ENCODE peak calls at places on chromosomes 5 and 9, in ten cellular contexts. R is thoracic aorta, T is endothelial cell, X is mesothelial cell of epicardium, E is choroid plexus epithelial cell, W is cardiac fibroblast, L is suprapubic skin, K is mucosa of descending colon, V is ovary, O is brain microvascular endothelial cell. A is an unnamed sample.

GRCh38 chr9:76709020-76709419 is 55.2 kb upstream of the PCA3 start:
- DNase-seq in E (no peak), R (no peak), V (no peak), O (no peak), W (no peak), X (no peak), K (no peak), T (no peak), L (no peak), A (no peak)

GRCh38 chr5:91742504-91742903 is 359.4 kb upstream of the ARRDC3 start:
- DNase-seq in O (no peak), L (no peak), W (no peak), R (no peak), V (no peak), T (no peak), X (no peak), E (no peak), K (no peak), A (no peak)

GRCh38 chr5:167778228-167778627 is 513.2 kb upstream of the WWC1 start:
- DNase-seq in V (no peak), K (no peak), T (no peak), L (no peak), E (no peak), X (no peak), R (no peak), W (no peak), O (no peak), A (no peak)

GRCh38 chr5:148976569-148977321 is 86.1 kb downstream of the SH3TC2 start:
- DNase-seq in V (no peak), R (no peak), E (peak), L (no peak), O (peak), T (no peak), K (no peak), X (no peak), W (peak), A (no peak)

GRCh38 chr5:79636981-79637733 is 24.9 kb downstream of the TENT2 start:
- DNase-seq in L (no peak), V (no peak), R (no peak), O (no peak), X (no peak), W (peak), T (no peak), K (no peak), E (peak), A (no peak)

GRCh38 chr5:83919071-83920041 is 198.7 kb upstream of the HAPLN1 start:
- DNase-seq in O (no peak), V (no peak), X (no peak), T (peak), R (no peak), E (peak), L (no peak), W (peak), K (no peak), A (no peak)

GRCh38 chr5:39395521-39395920 is 29.3 kb downstream of the DAB2 start:
- DNase-seq in L (no peak), E (peak), O (no peak), T (no peak), W (peak), R (no peak), V (no peak), X (no peak), K (no peak), A (no peak)

GRCh38 chr5:158722940-158723339 is 376.8 kb downstream of the EBF1 start:
- DNase-seq in R (no peak), E (no peak), L (no peak), X (no peak), V (no peak), K (no peak), W (no peak), O (no peak), T (no peak), A (no peak)

GRCh38 chr5:67537439-67538342 is 341.1 kb upstream of the CD180 start:
- DNase-seq in V (peak), K (no peak), X (no peak), L (no peak), T (no peak), R (no peak), E (peak), W (peak), O (no peak), A (no peak)

GRCh38 chr9:6923081-6923480 is 165.3 kb downstream of the KDM4C start:
- DNase-seq in L (no peak), X (no peak), O (no peak), R (no peak), K (no peak), T (no peak), V (no peak), E (peak), W (peak), A (no peak)

GRCh38 chr5:127092690-127093089 is 19.4 kb upstream of the C5orf63 start:
- DNase-seq in O (peak), E (peak), K (no peak), X (no peak), T (no peak), V (no peak), R (no peak), L (no peak), W (peak), A (no peak)

GRCh38 chr5:128253224-128253623 is 169.7 kb downstream of the SLC12A2 start:
- DNase-seq in R (no peak), W (no peak), V (no peak), L (no peak), E (no peak), K (no peak), O (no peak), X (no peak), T (no peak), A (no peak)

GRCh38 chr9:25691786-25692185 is 13.5 kb upstream of the TUSC1 start:
- DNase-seq in W (no peak), E (no peak), V (no peak), X (no peak), R (no peak), O (peak), K (no peak), L (no peak), T (no peak), A (no peak)

GRCh38 chr5:139862803-139863202 is 67.2 kb downstream of the PSD2 start:
- DNase-seq in V (no peak), K (no peak), O (no peak), R (no peak), X (no peak), T (no peak), W (no peak), E (no peak), L (no peak), A (no peak)
- TF ChIP-seq CTCF in V (no peak), K (no peak), O (peak), R (no peak), X (no peak), T (no peak), W (no peak), E (peak), L (no peak), A (no peak)

GRCh38 chr5:119452373-119453044 is at the start of gene HSD17B4:
- DNase-seq in E (peak), V (peak), L (peak), T (peak), R (peak), O (peak), X (peak), W (peak), K (peak), A (peak)
- TF ChIP-seq CTCF in E (no peak), V (no peak), L (no peak), T (no peak), R (no peak), O (no peak), X (no peak), W (no peak), K (no peak), A (no peak)

GRCh38 chr5:172721455-172722308 is 49.3 kb downstream of the DUSP1 start:
- DNase-seq in E (peak), O (no peak), W (peak), K (no peak), V (no peak), L (no peak), R (no peak), T (no peak), X (no peak), A (no peak)
- TF ChIP-seq CTCF in E (no peak), O (no peak), W (no peak), K (no peak), V (no peak), L (no peak), R (no peak), T (no peak), X (no peak), A (no peak)

GRCh38 chr9:17744786-17745185 is 165.9 kb downstream of the SH3GL2 start:
- DNase-seq in R (no peak), K (peak), V (no peak), X (peak), T (peak), E (peak), W (peak), O (no peak), L (no peak), A (no peak)

GRCh38 chr9:17739022-17739421 is 160.2 kb downstream of the SH3GL2 start:
- DNase-seq in E (no peak), W (no peak), O (no peak), T (no peak), K (no peak), L (no peak), V (no peak), X (no peak), R (no peak), A (no peak)

GRCh38 chr9:17742065-17742464 is 163.2 kb downstream of the SH3GL2 start:
- DNase-seq in V (no peak), E (no peak), L (no peak), W (no peak), R (no peak), O (no peak), X (no peak), T (no peak), K (no peak), A (no peak)
- TF ChIP-seq CTCF in V (no peak), E (no peak), L (no peak), W (no peak), R (no peak), O (peak), X (no peak), T (peak), K (no peak), A (peak)

DNA sequence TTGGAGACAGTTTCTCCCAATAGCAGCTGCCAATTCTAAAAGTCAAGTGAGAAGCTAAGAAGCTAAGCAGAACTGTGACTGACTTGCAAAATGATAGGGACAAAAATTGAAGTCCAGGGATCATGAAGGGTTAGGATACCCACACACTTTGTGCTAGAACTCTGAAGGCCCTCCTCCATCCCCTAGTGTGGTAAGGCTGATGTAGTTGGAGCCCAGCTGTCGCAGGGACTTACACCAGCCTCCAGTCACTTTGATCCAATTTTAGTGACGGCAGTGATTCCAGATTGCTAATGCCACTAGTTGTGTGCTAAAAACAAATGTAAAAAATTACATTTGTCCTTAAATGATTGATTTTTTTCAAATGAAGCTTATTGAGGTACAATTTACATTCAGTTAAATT is 742.7 kb upstream of the ZNF608 start:
- DNase-seq in E (no peak), O (no peak), L (no peak), V (no peak), W (no peak), X (no peak), K (no peak), T (no peak), R (no peak), A (no peak)
- TF ChIP-seq CTCF in E (no peak), O (no peak), L (no peak), V (no peak), W (no peak), X (no peak), K (no peak), T (no peak), R (no peak), A (no peak)

DNA sequence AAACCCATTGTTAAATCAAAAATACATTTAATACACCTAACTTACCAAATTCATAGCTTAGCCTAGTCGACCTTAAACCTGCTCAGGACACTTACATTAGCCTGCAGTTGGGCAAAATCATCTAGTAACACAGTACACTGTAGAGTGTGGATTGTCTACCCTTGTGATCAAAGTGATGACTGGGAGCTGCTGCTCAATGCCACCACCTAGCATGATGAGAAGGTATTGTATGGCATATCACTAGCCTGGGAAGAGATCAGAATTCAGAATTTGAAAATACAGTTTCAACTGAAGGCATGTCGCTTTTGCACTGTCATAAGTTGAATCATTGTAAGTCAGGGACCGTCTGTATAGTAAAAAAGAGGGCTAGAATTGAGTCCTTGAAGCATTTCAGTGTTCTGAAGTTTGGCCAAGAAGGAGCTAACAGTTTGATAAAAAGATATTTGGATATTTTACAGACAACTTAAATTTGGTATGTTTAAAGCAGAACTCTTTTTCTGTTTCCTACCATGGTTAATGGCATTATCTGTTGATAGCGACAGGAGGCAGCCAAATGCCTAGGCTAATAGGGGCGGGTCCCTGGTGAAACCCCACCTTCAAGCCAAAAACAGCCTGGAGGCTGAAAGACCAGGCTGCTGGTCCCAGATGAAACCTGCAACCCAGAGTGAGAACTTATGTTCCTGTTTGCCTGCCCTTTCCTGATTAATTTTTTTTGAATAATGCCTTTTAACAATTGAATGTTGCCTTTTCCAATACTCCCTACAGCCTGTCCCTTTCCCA is 23.0 kb downstream of the SMIM15 start:
- DNase-seq in K (no peak), W (peak), T (no peak), V (no peak), E (peak), L (no peak), O (peak), X (no peak), R (no peak), A (no peak)
- TF ChIP-seq CTCF in K (no peak), W (peak), T (no peak), V (no peak), E (peak), L (no peak), O (peak), X (no peak), R (no peak), A (no peak)

DNA sequence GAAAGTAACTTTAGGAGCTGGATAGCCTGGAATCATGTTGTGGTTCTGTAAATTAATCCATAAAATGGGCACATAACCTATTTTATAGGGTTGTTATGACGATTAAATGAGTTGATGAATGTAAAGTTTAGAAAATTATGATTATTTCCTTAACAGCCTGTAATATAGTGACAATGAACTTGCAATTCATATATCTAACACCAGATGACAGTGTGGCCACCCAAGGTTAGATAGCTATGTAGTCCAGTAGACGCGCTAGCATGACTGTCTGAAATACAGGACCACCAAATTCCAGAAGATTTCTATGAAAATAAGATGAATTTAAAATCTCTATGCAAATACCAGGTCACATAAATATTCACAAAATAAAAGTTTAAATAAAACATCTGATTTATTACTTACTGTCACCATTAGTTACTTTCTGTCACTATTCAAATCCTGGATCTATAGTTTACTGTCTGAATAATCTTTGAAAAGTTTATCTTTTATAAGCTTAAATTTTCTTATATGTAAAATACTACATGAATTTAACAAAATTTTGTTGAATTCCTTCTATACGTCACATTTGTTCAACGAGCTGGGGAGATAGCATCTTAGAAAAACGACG is 26.1 kb upstream of the MACIR start:
- DNase-seq in V (no peak), E (peak), T (no peak), W (peak), X (no peak), R (no peak), K (no peak), O (peak), L (no peak), A (no peak)
- TF ChIP-seq CTCF in V (peak), E (peak), T (peak), W (peak), X (peak), R (peak), K (peak), O (peak), L (peak), A (peak)